ENCODE peak calls at places on chromosomes 7 and 10, in nine cellular contexts. M is aorta; P is A673; J is CD8-positive, alpha-beta T cell; S is GM23248; Q is tibial artery; G is breast epithelium; H is iPS DF 6.9; L is SK-N-SH. W is an unnamed sample. For H3K4me1 and H3K27me3, the result is how much of the 10 kb centered on the place peaks cover.

GRCh38 chr7:40541336-40541735 is 406.5 kb downstream of the SUGCT start:
- DNase-seq in M (no peak), P (no peak), J (no peak), S (peak), Q (no peak), G (no peak), H (no peak), L (no peak), W (no peak)

GRCh38 chr10:68180490-68180889 is 51.4 kb downstream of the ATOH7 start:
- DNase-seq in M (no peak), P (no peak), J (no peak), S (no peak), Q (no peak), G (no peak), H (no peak), L (no peak), W (no peak)

GRCh38 chr10:43846187-43846680 is 197.6 kb upstream of the ZNF32 start:
- DNase-seq in M (peak), P (peak), J (peak), S (peak), Q (no peak), G (no peak), H (no peak), L (no peak), W (peak)

GRCh38 chr7:37234928-37235327 is 213.7 kb downstream of the ELMO1 start:
- DNase-seq in M (no peak), P (no peak), J (no peak), S (peak), Q (no peak), G (no peak), H (no peak), L (peak), W (peak)

GRCh38 chr10:19832624-19833507 is 16.6 kb downstream of the PLXDC2 start:
- DNase-seq in M (no peak), P (peak), J (no peak), S (no peak), Q (no peak), G (peak), H (no peak), L (no peak), W (no peak)

GRCh38 chr10:18216482-18216881 is 76.3 kb downstream of the CACNB2 start:
- DNase-seq in M (no peak), P (peak), J (no peak), S (peak), Q (no peak), G (no peak), H (no peak), L (peak), W (no peak)

GRCh38 chr10:55203874-55204273 is 402.8 kb upstream of the PCDH15 start:
- DNase-seq in M (no peak), P (no peak), J (no peak), S (no peak), Q (no peak), G (no peak), H (no peak), L (no peak), W (no peak)

GRCh38 chr7:15821484-15822122 is 135.1 kb upstream of the MEOX2 start:
- DNase-seq in M (no peak), P (peak), J (no peak), S (peak), Q (no peak), G (no peak), H (no peak), L (no peak), W (no peak)

GRCh38 chr10:76428541-76429330 is 997.3 kb downstream of the LRMDA start:
- DNase-seq in M (no peak), P (no peak), J (no peak), S (peak), Q (no peak), G (no peak), H (no peak), L (no peak), W (no peak)

GRCh38 chr7:44921607-44922350 is 36.4 kb upstream of the PURB start:
- DNase-seq in M (peak), P (peak), J (peak), S (peak), Q (peak), G (peak), H (peak), L (peak), W (peak)

GRCh38 chr10:126097558-126098215 is 201.3 kb downstream of the FANK1 start:
- DNase-seq in M (no peak), P (no peak), J (no peak), S (no peak), Q (no peak), G (no peak), H (no peak), L (no peak), W (no peak)

GRCh38 chr10:94053639-94053932 is 59.9 kb downstream of the PLCE1 start:
- DNase-seq in M (no peak), P (no peak), J (no peak), S (no peak), Q (no peak), G (no peak), H (no peak), L (no peak), W (no peak)

GRCh38 chr10:8100366-8100765 is 45.9 kb downstream of the GATA3 start:
- DNase-seq in M (no peak), P (no peak), J (no peak), S (no peak), Q (no peak), G (no peak), H (no peak), L (no peak), W (no peak)

GRCh38 chr7:119065966-119066365 is 841.5 kb downstream of the ANKRD7 start:
- DNase-seq in M (no peak), P (no peak), J (no peak), S (no peak), Q (no peak), G (no peak), H (no peak), L (no peak), W (no peak)

GRCh38 chr10:44234471-44234850 is 150.4 kb downstream of the CXCL12 start:
- DNase-seq in M (no peak), P (no peak), J (no peak), S (peak), Q (no peak), G (peak), H (no peak), L (no peak), W (no peak)

GRCh38 chr7:38858281-38858884 is 50.6 kb downstream of the VPS41 start:
- DNase-seq in M (no peak), P (no peak), J (no peak), S (peak), Q (no peak), G (no peak), H (no peak), L (no peak), W (no peak)

GRCh38 chr7:143131777-143132176 is at the start of gene PIP:
- DNase-seq in M (no peak), P (no peak), J (no peak), S (no peak), Q (no peak), G (no peak), H (no peak), L (no peak), W (no peak)

GRCh38 chr7:45592230-45592991 is 18.2 kb downstream of the ADCY1 start:
- DNase-seq in M (no peak), P (no peak), J (no peak), S (no peak), Q (no peak), G (no peak), H (no peak), L (peak), W (no peak)

GRCh38 chr10:8453587-8453986 is 399.1 kb downstream of the GATA3 start:
- DNase-seq in M (peak), P (no peak), J (no peak), S (peak), Q (peak), G (peak), H (no peak), L (no peak), W (no peak)

GRCh38 chr10:63438506-63439498 is 27.0 kb downstream of the JMJD1C start:
- DNase-seq in M (no peak), P (no peak), J (no peak), S (no peak), Q (no peak), G (no peak), H (no peak), L (no peak), W (no peak)

GRCh38 chr10:122490786-122491680 is 29.7 kb downstream of the HTRA1 start:
- DNase-seq in M (peak), P (no peak), J (no peak), S (peak), Q (peak), G (peak), H (no peak), L (no peak), W (peak)

GRCh38 chr10:50988792-50989191 is 85.5 kb upstream of the PRKG1 start:
- DNase-seq in M (no peak), P (peak), J (no peak), S (peak), Q (no peak), G (no peak), H (no peak), L (peak), W (no peak)

GRCh38 chr7:140924019-140924820 is 509 bp downstream of the BRAF start:
- DNase-seq in M (peak), P (peak), J (peak), S (peak), Q (peak), G (peak), H (no peak), L (peak), W (peak)

GRCh38 chr10:48410503-48410902 is 104.0 kb downstream of the MAPK8 start:
- DNase-seq in M (no peak), P (no peak), J (no peak), S (no peak), Q (no peak), G (no peak), H (no peak), L (no peak), W (no peak)

GRCh38 chr10:82190432-82191260 is 315.7 kb downstream of the NRG3 start:
- DNase-seq in M (peak), P (no peak), J (no peak), S (no peak), Q (no peak), G (peak), H (no peak), L (no peak), W (no peak)

GRCh38 chr10:49174261-49174925 is 13.8 kb downstream of the TMEM273 start:
- DNase-seq in M (no peak), P (no peak), J (no peak), S (no peak), Q (no peak), G (no peak), H (no peak), L (no peak), W (no peak)

GRCh38 chr7:33692956-33693355 is 212.4 kb upstream of the BMPER start:
- DNase-seq in M (no peak), P (no peak), J (no peak), S (peak), Q (no peak), G (no peak), H (no peak), L (no peak), W (no peak)

GRCh38 chr10:21985541-21985940 is 18.0 kb downstream of the DNAJC1 start:
- DNase-seq in M (no peak), P (no peak), J (no peak), S (peak), Q (no peak), G (no peak), H (no peak), L (no peak), W (no peak)

DNA sequence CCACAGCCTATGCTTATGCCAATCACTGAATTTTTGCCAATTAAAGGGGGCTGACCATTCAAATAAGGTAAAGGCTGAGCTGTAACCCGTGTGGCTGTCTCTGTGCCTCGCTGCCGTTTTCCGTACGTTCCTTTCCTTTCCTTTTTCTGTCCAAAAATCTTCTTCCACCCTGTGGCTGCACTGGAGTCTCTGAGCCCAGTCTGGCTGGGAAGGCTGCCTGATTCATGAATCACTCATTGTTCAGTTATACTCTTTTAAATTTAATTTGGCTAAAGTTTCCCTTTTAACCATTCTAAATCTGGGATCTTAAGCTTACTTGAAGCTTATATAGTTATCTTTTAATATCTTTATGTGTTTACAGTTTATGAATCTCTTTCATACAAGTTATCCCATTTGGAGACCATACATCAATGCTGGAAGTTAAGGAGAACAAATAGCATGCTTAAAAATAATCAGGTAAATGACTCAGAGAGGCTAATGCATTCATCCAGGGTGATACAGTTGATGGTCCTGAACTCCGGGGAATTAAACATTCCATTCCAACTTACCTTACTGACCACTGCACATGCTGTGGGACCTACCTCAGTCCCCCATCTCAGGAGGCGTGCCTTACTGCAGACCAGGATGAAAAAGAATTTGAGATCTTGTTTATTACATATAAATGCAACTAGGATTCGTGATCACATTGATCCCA is 385.3 kb upstream of the ADARB2 start:
- DNase-seq in M (no peak), P (no peak), J (no peak), S (no peak), Q (no peak), G (no peak), H (no peak), L (no peak), W (no peak)
- H3K4me1 ChIP-seq in M (under half), P (under half), J (under half), S (under half), Q (under half), G (under half), H (under half), L (under half), W (under half)

DNA sequence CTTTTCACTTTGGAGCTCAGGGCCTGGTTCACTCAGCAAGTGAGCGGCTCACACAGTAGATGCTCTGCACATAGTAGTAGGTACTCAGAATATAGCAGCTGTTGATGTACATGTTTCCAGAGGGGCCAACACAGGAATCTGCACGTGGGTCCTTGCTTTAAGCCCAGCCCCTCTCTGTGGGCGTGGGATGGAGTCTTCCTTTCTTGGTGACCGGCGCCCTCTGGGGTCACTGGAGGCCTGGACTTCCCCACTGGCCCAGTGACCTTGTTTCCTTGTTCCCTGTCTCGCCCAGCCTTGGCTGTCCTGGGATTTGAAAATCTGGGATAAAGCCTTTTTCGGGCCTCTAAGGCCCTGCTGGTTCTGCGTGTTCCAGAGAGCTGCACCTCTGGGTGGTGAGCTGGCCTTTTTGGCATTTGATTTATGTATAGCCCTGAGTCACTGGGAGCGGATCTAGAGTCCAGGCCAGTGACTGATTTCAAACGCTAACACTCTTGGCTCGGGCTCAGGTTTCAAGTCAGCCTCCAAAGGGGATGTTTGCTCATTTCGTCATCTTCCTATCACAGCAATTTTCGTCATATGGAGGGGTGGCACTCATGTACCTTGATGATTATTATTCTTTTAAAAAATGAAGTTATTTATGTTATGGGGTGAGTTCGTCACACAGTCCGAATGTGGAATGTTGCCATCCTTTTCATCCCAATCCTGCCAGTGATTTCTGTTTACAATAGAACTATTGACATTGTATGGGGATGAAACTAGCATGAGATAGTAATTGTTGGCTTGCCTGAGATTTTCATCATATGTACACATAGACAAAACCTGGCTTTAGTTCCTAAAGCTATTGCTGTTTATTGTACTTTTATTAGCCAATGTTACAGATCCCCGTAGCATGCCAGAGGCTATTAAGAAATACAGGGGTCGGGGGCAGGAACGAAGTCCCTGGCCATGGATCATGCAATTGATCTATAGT is 65.5 kb downstream of the CUX1 start:
- DNase-seq in M (peak), P (peak), J (no peak), S (peak), Q (peak), G (peak), H (no peak), L (peak), W (no peak)
- H3K4me3 ChIP-seq in M (no peak), P (no peak), J (no peak), S (peak), Q (no peak), G (no peak), H (no peak), L (peak), W (no peak)

DNA sequence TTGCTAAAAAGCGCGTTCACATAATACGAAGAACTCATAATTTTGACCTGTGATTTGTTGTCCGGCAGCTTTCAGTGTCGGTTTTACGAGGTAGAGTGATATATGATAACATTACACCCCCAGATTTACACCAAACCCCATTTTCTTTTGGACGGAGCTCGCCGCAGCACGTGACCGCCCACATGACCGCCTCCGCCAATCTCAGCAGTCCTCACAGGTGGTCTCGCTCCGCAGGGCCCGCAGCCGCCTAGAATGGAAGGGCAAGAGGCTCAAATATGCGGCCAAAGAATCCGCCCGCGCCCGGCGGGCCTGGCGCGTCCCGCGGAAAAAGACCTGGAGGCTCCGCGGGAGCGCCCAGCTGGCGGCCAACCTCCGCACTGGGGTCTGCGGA is at the start of gene HOXA7:
- DNase-seq in M (peak), P (peak), J (no peak), S (peak), Q (peak), G (peak), H (no peak), L (peak), W (no peak)
- H3K27me3 ChIP-seq in M (under half), P (half or more), J (half or more), S (under half), Q (under half), G (under half), H (half or more), L (half or more), W (half or more)

GRCh38 chr7:36188923-36189322 is 35.9 kb downstream of the EEPD1 start:
- DNase-seq in M (no peak), P (no peak), J (no peak), S (no peak), Q (no peak), G (no peak), H (no peak), L (no peak), W (no peak)

GRCh38 chr7:36192050-36192824 is 39.2 kb downstream of the EEPD1 start:
- DNase-seq in M (peak), P (no peak), J (no peak), S (peak), Q (no peak), G (no peak), H (no peak), L (no peak), W (no peak)

GRCh38 chr7:36192877-36193276 is 39.8 kb downstream of the EEPD1 start:
- DNase-seq in M (no peak), P (no peak), J (no peak), S (no peak), Q (no peak), G (no peak), H (no peak), L (no peak), W (no peak)

GRCh38 chr7:36190447-36191291 is 37.6 kb downstream of the EEPD1 start:
- DNase-seq in M (peak), P (no peak), J (no peak), S (no peak), Q (no peak), G (no peak), H (no peak), L (no peak), W (no peak)

GRCh38 chr7:36191292-36191920 is 38.4 kb downstream of the EEPD1 start:
- DNase-seq in M (no peak), P (no peak), J (no peak), S (peak), Q (no peak), G (no peak), H (no peak), L (no peak), W (no peak)
- H3K4me1 ChIP-seq in M (under half), P (under half), J (under half), S (under half), Q (under half), G (under half), H (under half), L (under half), W (under half)

GRCh38 chr10:90440870-90441269 is 417.0 kb downstream of the HTR7 start:
- DNase-seq in M (no peak), P (no peak), J (no peak), S (no peak), Q (no peak), G (no peak), H (no peak), L (no peak), W (no peak)

GRCh38 chr10:90443342-90443741 is 414.5 kb downstream of the HTR7 start:
- DNase-seq in M (no peak), P (no peak), J (no peak), S (no peak), Q (no peak), G (no peak), H (no peak), L (no peak), W (no peak)

GRCh38 chr10:90432891-90433290 is 424.9 kb downstream of the HTR7 start:
- DNase-seq in M (no peak), P (peak), J (no peak), S (no peak), Q (no peak), G (no peak), H (no peak), L (no peak), W (no peak)

GRCh38 chr10:90435296-90435695 is 422.5 kb downstream of the HTR7 start:
- DNase-seq in M (no peak), P (no peak), J (no peak), S (no peak), Q (no peak), G (no peak), H (no peak), L (no peak), W (no peak)

GRCh38 chr10:90437452-90437851 is 420.4 kb downstream of the HTR7 start:
- DNase-seq in M (no peak), P (no peak), J (no peak), S (no peak), Q (no peak), G (no peak), H (no peak), L (no peak), W (no peak)
- H3K4me3 ChIP-seq in M (no peak), P (no peak), J (no peak), S (no peak), Q (no peak), G (no peak), H (no peak), L (no peak), W (no peak)

DNA sequence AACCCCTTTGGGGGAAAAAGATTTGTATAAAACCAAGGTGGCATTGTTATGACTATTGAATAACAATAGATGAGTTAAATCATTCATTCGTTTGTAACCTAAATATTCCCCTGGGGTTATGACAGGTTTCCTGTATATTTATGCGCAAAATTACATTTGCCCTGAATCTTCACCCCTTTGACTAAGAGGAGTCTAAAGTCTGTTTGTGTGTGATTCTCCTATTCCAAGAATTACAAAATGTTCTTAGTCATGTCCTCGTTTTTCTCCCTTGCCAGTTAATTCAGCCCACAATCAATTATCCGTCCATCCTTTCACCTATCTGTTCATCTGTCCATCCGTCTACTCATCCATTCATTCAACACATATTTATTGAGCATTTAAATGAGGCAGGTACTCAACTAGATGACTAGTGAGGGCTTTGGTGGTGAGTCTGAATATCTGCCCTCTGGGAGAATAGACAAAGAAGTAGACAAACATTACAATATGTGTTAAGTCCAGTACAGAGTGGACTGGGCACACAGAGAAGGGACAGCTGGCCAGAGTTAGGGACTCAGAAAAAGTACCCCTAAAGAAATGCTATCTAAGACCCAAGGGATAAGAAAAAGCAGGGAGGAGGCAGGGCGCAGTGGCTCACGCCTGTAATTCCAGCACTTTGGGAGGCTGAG is 35.6 kb upstream of the TCF7L2 start:
- DNase-seq in M (no peak), P (no peak), J (no peak), S (peak), Q (peak), G (no peak), H (no peak), L (no peak), W (no peak)
- H3K27me3 ChIP-seq in M (under half), P (under half), J (under half), S (under half), Q (under half), G (under half), H (under half), L (under half), W (under half)

W was measured in CD8-positive, alpha-beta memory T cell.